ENCODE peak calls at places on chromosomes 13 and 19, in six cellular contexts. H is heart right ventricle, T is heart left ventricle, L is A673, N is adrenal gland, X is thoracic aorta. R is an unnamed sample.
A peak's percentile ranks its signal among the peaks of the same experiment; 100 is the strongest.

GRCh38 chr13:107545946-107546502 is 669.3 kb downstream of the LIG4 start:
- DNase-seq in H (no peak), T (no peak), L (no peak), N (no peak), X (no peak), R (no peak)

GRCh38 chr19:49861127-49861526 is 6.2 kb downstream of the PNKP start:
- DNase-seq in H (no peak), T (no peak), L (peak; percentile 79), N (peak; percentile 85), X (no peak), R (no peak)

GRCh38 chr13:44088911-44089851 is 209.5 kb downstream of the LACC1 start:
- DNase-seq in H (no peak), T (no peak), L (no peak), N (no peak), X (no peak), R (no peak)

GRCh38 chr13:110640591-110641029 is 25.3 kb downstream of the NAXD start:
- DNase-seq in H (peak; percentile 56), T (peak; percentile 42), L (no peak), N (peak; percentile 65), X (no peak), R (no peak)

GRCh38 chr13:32530841-32531253 is 7.7 kb downstream of the N4BP2L2 start:
- DNase-seq in H (peak; percentile 53), T (peak; percentile 23), L (peak; percentile 8), N (peak; percentile 24), X (no peak), R (no peak)

GRCh38 chr19:49764341-49764740 is 1.2 kb upstream of the TSKS start:
- DNase-seq in H (no peak), T (no peak), L (no peak), N (no peak), X (no peak), R (no peak)

GRCh38 chr19:23774156-23774971 is 15.7 kb upstream of the ZNF681 start:
- DNase-seq in H (no peak), T (no peak), L (no peak), N (no peak), X (no peak), R (no peak)

GRCh38 chr19:38640368-38640767 is 7.1 kb upstream of the ACTN4 start:
- DNase-seq in H (peak; percentile 66), T (peak; percentile 54), L (no peak), N (no peak), X (no peak), R (no peak)

GRCh38 chr19:1070931-1071791 is 4.2 kb downstream of the ARHGAP45 start:
- DNase-seq in H (no peak), T (no peak), L (no peak), N (no peak), X (no peak), R (no peak)

GRCh38 chr13:43374621-43375020 is 351.2 kb downstream of the DNAJC15 start:
- DNase-seq in H (no peak), T (no peak), L (peak; percentile 58), N (no peak), X (no peak), R (no peak)

GRCh38 chr13:76683168-76683567 is 203.0 kb downstream of the KCTD12 start:
- DNase-seq in H (no peak), T (no peak), L (no peak), N (no peak), X (no peak), R (no peak)

GRCh38 chr13:65921933-65922332 is 1308.2 kb downstream of the PCDH9 start:
- DNase-seq in H (no peak), T (no peak), L (no peak), N (no peak), X (no peak), R (no peak)

GRCh38 chr13:52782486-52783448 is 43.1 kb upstream of the CNMD start:
- DNase-seq in H (peak; percentile 36), T (peak; percentile 23), L (no peak), N (no peak), X (no peak), R (no peak)

GRCh38 chr19:19349365-19349764 is 28.7 kb downstream of the MAU2 start:
- DNase-seq in H (no peak), T (no peak), L (no peak), N (no peak), X (no peak), R (no peak)

GRCh38 chr13:40192516-40193257 is 473.8 kb downstream of the FOXO1 start:
- DNase-seq in H (no peak), T (no peak), L (no peak), N (no peak), X (no peak), R (no peak)

GRCh38 chr19:43439183-43440063 is 24.7 kb downstream of the TEX101 start:
- DNase-seq in H (peak; percentile 10), T (peak; percentile 9), L (peak; percentile 54), N (no peak), X (no peak), R (no peak)

GRCh38 chr13:73200432-73200831 is 141.6 kb downstream of the KLF5 start:
- DNase-seq in H (no peak), T (no peak), L (no peak), N (no peak), X (no peak), R (no peak)

GRCh38 chr19:11177592-11177991 is 19.8 kb downstream of the KANK2 start:
- DNase-seq in H (no peak), T (no peak), L (no peak), N (no peak), X (no peak), R (no peak)
- H3K27ac ChIP-seq in H (no peak overlapping the region), T (no peak overlapping the region), L (no peak overlapping the region), N (no peak overlapping the region), X (peak overlapping the region; percentile 85), R (no peak overlapping the region)

DNA sequence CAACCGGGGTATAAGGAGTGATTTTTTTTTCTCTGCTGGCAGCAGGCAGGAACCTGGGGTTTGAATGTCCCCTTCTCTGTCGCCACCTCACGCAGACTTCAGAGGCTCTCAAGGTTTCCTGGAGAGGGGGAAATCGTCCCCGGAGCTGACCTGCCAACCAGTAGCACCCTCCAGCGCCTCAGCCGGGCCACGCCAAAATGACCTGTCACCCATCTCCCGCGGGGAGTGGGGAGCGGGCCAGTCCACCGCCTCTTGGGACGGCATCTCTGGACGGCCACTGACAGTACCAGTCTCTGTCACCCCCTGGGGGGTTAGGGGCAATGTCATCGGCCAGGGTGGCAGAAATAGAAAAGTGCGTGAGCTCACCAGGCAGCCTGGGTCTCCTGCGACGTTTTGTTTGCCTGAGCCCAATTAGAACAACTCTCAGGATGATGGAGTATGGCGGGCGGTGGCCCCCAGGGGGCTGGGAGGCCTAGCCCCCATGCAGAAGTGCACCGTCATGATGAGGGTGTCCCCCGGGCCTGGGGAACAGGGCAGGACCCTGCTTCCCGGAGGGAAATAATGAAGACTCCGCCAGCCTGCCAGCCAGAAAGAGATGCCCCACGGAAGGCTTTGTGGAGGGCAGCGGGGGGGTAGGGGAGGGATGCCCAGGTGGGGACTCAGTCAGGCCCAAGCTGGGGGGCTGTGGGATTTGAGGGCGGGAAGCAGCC is 2.6 kb downstream of the PTPRS start:
- DNase-seq in H (no peak), T (no peak), L (no peak), N (no peak), X (no peak), R (no peak)
- H3K4me1 ChIP-seq in H (peaks cover 5% of the 10 kb centered on the region), T (peaks cover 13% of the 10 kb centered on the region), L (peaks cover 11% of the 10 kb centered on the region), N (peaks cover 6% of the 10 kb centered on the region), X (peaks cover 10% of the 10 kb centered on the region), R (peaks cover 20% of the 10 kb centered on the region)

DNA sequence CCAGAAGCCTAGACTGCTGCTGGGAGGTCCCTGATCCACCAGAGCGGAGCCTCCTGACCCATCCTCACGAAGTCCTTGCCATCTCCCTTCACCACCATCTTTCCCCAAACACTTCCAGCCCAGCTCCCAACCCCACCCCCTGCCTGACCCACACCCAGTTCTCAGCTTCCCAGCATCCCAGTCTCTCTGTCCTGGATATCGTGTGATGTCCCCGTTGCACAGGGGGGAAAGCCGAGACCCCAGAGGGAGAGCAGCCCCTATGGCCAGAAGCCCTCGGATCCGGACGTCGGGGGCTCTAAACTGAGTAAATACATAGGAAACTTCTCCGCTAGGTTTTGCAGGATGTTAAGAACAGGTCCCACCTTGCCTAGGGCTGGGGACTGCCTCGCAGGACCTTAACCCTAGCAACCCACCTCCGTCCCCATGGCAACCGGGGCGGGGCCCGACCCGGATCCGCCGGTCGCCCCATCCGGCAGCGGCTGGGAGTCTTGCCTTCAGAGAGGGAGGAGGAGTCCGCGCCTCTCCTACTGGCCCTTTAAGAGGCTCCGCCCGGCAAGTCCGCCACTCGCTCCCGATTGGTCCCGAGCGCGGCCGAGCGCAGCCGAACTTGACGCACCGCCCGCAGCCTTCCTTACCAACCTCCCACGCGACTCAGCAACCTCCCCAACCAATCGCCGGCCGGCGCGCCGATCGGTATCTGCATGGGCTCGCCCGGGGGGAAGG is 451 bp upstream of the HMG20B start:
- DNase-seq in H (peak; percentile 100), T (peak; percentile 100), L (peak; percentile 100), N (peak; percentile 100), X (peak; percentile 100), R (peak; percentile 100)
- H3K27ac ChIP-seq in H (no peak overlapping the region), T (peak overlapping the region; percentile 43), L (no peak overlapping the region), N (no peak overlapping the region), X (no peak overlapping the region), R (no peak overlapping the region)

GRCh38 chr19:6772866-6773322 is 386 bp downstream of the VAV1 start:
- DNase-seq in H (no peak), T (no peak), L (no peak), N (no peak), X (no peak), R (no peak)
- H3K4me1 ChIP-seq in H (no peaks in the 10 kb centered on the region), T (no peaks in the 10 kb centered on the region), L (peaks cover 12% of the 10 kb centered on the region), N (no peaks in the 10 kb centered on the region), X (no peaks in the 10 kb centered on the region), R (peaks cover 36% of the 10 kb centered on the region)

GRCh38 chr13:30421093-30422055 is 919 bp upstream of the UBE2L5 start:
- DNase-seq in H (peak; percentile 86), T (peak; percentile 88), L (peak; percentile 70), N (peak; percentile 88), X (peak; percentile 62), R (peak; percentile 82)

GRCh38 chr13:30416471-30416870 is 5.8 kb upstream of the UBE2L5 start:
- DNase-seq in H (no peak), T (no peak), L (no peak), N (no peak), X (no peak), R (peak; percentile 85)

GRCh38 chr13:30418886-30419459 is 3.3 kb upstream of the UBE2L5 start:
- DNase-seq in H (no peak), T (no peak), L (no peak), N (no peak), X (no peak), R (no peak)

GRCh38 chr13:30415430-30416030 is 6.8 kb upstream of the UBE2L5 start:
- DNase-seq in H (no peak), T (no peak), L (no peak), N (no peak), X (no peak), R (peak; percentile 85)

GRCh38 chr13:30418075-30418715 is 4.1 kb upstream of the UBE2L5 start:
- DNase-seq in H (no peak), T (no peak), L (no peak), N (no peak), X (no peak), R (no peak)
- H3K27ac ChIP-seq in H (no peak overlapping the region), T (no peak overlapping the region), L (peak overlapping the region; percentile 94), N (no peak overlapping the region), X (no peak overlapping the region), R (peak overlapping the region; percentile 96)

R was measured in Karpas-422.